ENCODE peak calls at places on chromosomes 5 and 9, in four cellular contexts. One of them, this sample, is unnamed.

GRCh38 chr9:134863941-134864820 is 16.4 kb upstream of the FCN2 start:
- DNase-seq in right lobe of liver: peak; percentile 68
- DNase-seq in activated CD8-positive, alpha-beta memory T cell treated with anti-CD3 and anti-CD28 coated beads for 48 hours: no peak
- DNase-seq in GM23248: no peak
- DNase-seq in this sample: no peak

GRCh38 chr5:15510816-15511215 is 10.8 kb downstream of the FBXL7 start:
- DNase-seq in right lobe of liver: no peak
- DNase-seq in GM23248: peak; percentile 54
- DNase-seq in activated CD8-positive, alpha-beta memory T cell treated with anti-CD3 and anti-CD28 coated beads for 48 hours: no peak
- DNase-seq in this sample: no peak

GRCh38 chr5:175895701-175896102 is 24.3 kb downstream of the CPLX2 start:
- DNase-seq in GM23248: no peak
- DNase-seq in right lobe of liver: no peak
- DNase-seq in activated CD8-positive, alpha-beta memory T cell treated with anti-CD3 and anti-CD28 coated beads for 48 hours: no peak
- DNase-seq in this sample: no peak

GRCh38 chr9:98726735-98727134 is 18.0 kb upstream of the GABBR2 start:
- DNase-seq in GM23248: peak; percentile 75
- DNase-seq in activated CD8-positive, alpha-beta memory T cell treated with anti-CD3 and anti-CD28 coated beads for 48 hours: no peak
- DNase-seq in right lobe of liver: no peak
- DNase-seq in this sample: no peak

GRCh38 chr5:168962323-168962722 is 338.6 kb downstream of the SLIT3 start:
- DNase-seq in right lobe of liver: no peak
- DNase-seq in GM23248: peak; percentile 55
- DNase-seq in activated CD8-positive, alpha-beta memory T cell treated with anti-CD3 and anti-CD28 coated beads for 48 hours: no peak
- DNase-seq in this sample: no peak

GRCh38 chr5:38465045-38465444 is 91.4 kb downstream of the LIFR start:
- DNase-seq in right lobe of liver: no peak
- DNase-seq in activated CD8-positive, alpha-beta memory T cell treated with anti-CD3 and anti-CD28 coated beads for 48 hours: no peak
- DNase-seq in GM23248: peak; percentile 32
- DNase-seq in this sample: no peak

GRCh38 chr5:24385070-24385469 is 259.7 kb downstream of the CDH10 start:
- DNase-seq in GM23248: no peak
- DNase-seq in right lobe of liver: no peak
- DNase-seq in activated CD8-positive, alpha-beta memory T cell treated with anti-CD3 and anti-CD28 coated beads for 48 hours: no peak
- DNase-seq in this sample: no peak

GRCh38 chr9:99144966-99145365 is 40.1 kb downstream of the TGFBR1 start:
- DNase-seq in GM23248: no peak
- DNase-seq in right lobe of liver: no peak
- DNase-seq in activated CD8-positive, alpha-beta memory T cell treated with anti-CD3 and anti-CD28 coated beads for 48 hours: no peak
- DNase-seq in this sample: no peak

GRCh38 chr5:36152324-36153298 is 700 bp downstream of the SKP2 start:
- DNase-seq in GM23248: peak; percentile 48
- DNase-seq in activated CD8-positive, alpha-beta memory T cell treated with anti-CD3 and anti-CD28 coated beads for 48 hours: no peak
- DNase-seq in right lobe of liver: no peak
- DNase-seq in this sample: no peak

GRCh38 chr5:130549884-130550552 is 615.0 kb downstream of the HINT1 start:
- DNase-seq in GM23248: peak; percentile 25
- DNase-seq in right lobe of liver: no peak
- DNase-seq in activated CD8-positive, alpha-beta memory T cell treated with anti-CD3 and anti-CD28 coated beads for 48 hours: no peak
- DNase-seq in this sample: no peak

GRCh38 chr5:148343049-148343413 is 7.7 kb downstream of the SPINK9 start:
- DNase-seq in right lobe of liver: no peak
- DNase-seq in activated CD8-positive, alpha-beta memory T cell treated with anti-CD3 and anti-CD28 coated beads for 48 hours: no peak
- DNase-seq in GM23248: no peak
- DNase-seq in this sample: no peak

GRCh38 chr5:142644127-142644526 is 41.8 kb downstream of the FGF1 start:
- DNase-seq in activated CD8-positive, alpha-beta memory T cell treated with anti-CD3 and anti-CD28 coated beads for 48 hours: no peak
- DNase-seq in GM23248: peak; percentile 72
- DNase-seq in right lobe of liver: no peak
- DNase-seq in this sample: no peak

GRCh38 chr9:8895498-8896224 is 1096.1 kb upstream of the DMAC1 start:
- DNase-seq in GM23248: peak; percentile 20
- DNase-seq in right lobe of liver: no peak
- DNase-seq in activated CD8-positive, alpha-beta memory T cell treated with anti-CD3 and anti-CD28 coated beads for 48 hours: no peak
- DNase-seq in this sample: no peak

GRCh38 chr5:161201558-161201957 is 345.0 kb downstream of the GABRB2 start:
- DNase-seq in activated CD8-positive, alpha-beta memory T cell treated with anti-CD3 and anti-CD28 coated beads for 48 hours: no peak
- DNase-seq in GM23248: no peak
- DNase-seq in right lobe of liver: no peak
- DNase-seq in this sample: no peak

GRCh38 chr9:2907401-2907800 is 63.5 kb upstream of the PUM3 start:
- DNase-seq in activated CD8-positive, alpha-beta memory T cell treated with anti-CD3 and anti-CD28 coated beads for 48 hours: no peak
- DNase-seq in GM23248: no peak
- DNase-seq in right lobe of liver: no peak
- DNase-seq in this sample: no peak

GRCh38 chr9:96317335-96317980 is 15.5 kb upstream of the HSD17B3 start:
- DNase-seq in right lobe of liver: no peak
- DNase-seq in GM23248: peak; percentile 57
- DNase-seq in activated CD8-positive, alpha-beta memory T cell treated with anti-CD3 and anti-CD28 coated beads for 48 hours: peak; percentile 19
- DNase-seq in this sample: peak; percentile 29

GRCh38 chr5:32711693-32712462 is 757 bp downstream of the NPR3 start:
- DNase-seq in right lobe of liver: no peak
- DNase-seq in activated CD8-positive, alpha-beta memory T cell treated with anti-CD3 and anti-CD28 coated beads for 48 hours: peak; percentile 5
- DNase-seq in GM23248: peak; percentile 85
- DNase-seq in this sample: no peak

GRCh38 chr9:2231831-2232230 is 216.7 kb downstream of the SMARCA2 start:
- DNase-seq in GM23248: peak; percentile 87
- DNase-seq in right lobe of liver: no peak
- DNase-seq in activated CD8-positive, alpha-beta memory T cell treated with anti-CD3 and anti-CD28 coated beads for 48 hours: no peak
- DNase-seq in this sample: no peak

GRCh38 chr5:113389116-113389515 is 45.7 kb downstream of the TSSK1B start:
- DNase-seq in GM23248: no peak
- DNase-seq in right lobe of liver: no peak
- DNase-seq in activated CD8-positive, alpha-beta memory T cell treated with anti-CD3 and anti-CD28 coated beads for 48 hours: no peak
- DNase-seq in this sample: no peak